ENCODE peak calls at places on chromosomes 3 and 15, in six cellular contexts. X is activated naive CD8-positive, alpha-beta T cell treated with anti-CD3 and anti-CD28 coated beads, Interleukin-2, amount 50 U/mL, for 24 hours; F is activated CD4-positive, alpha-beta T cell treated with anti-CD3 and anti-CD28 coated beads, Interleukin-2, amount 50 U/mL, for 24 hours; N is HS-27A; K is MCF 10A; S is AG04450. J is an unnamed sample.

GRCh38 chr3:144497452-144497851 is 525.8 kb downstream of the DIPK2A start:
- DNase-seq in X (no peak), F (no peak), N (no peak), K (no peak), S (no peak), J (no peak)

GRCh38 chr3:21919383-21919782 is 168.4 kb upstream of the ZNF385D start:
- DNase-seq in X (no peak), F (no peak), N (no peak), K (no peak), S (no peak), J (no peak)

GRCh38 chr3:171088496-171088895 is 62.0 kb upstream of the SLC2A2 start:
- DNase-seq in X (no peak), F (no peak), N (no peak), K (no peak), S (no peak), J (no peak)

GRCh38 chr3:179829391-179829790 is 176.6 kb downstream of the USP13 start:
- DNase-seq in X (no peak), F (no peak), N (no peak), K (no peak), S (no peak), J (no peak)

GRCh38 chr3:165545059-165545458 is 292.2 kb downstream of the BCHE start:
- DNase-seq in X (no peak), F (no peak), N (no peak), K (no peak), S (no peak), J (no peak)

GRCh38 chr15:82850731-82851130 is 41.3 kb downstream of the WHAMM start:
- DNase-seq in X (no peak), F (no peak), N (no peak), K (no peak), S (no peak), J (no peak)

GRCh38 chr15:69568621-69569020 is 116.0 kb downstream of the RPLP1 start:
- DNase-seq in X (no peak), F (no peak), N (peak; percentile 63), K (peak; percentile 79), S (peak; percentile 36), J (no peak)

GRCh38 chr3:119149484-119149883 is 3.5 kb downstream of the TEX55 start:
- DNase-seq in X (no peak), F (no peak), N (peak; percentile 31), K (peak; percentile 41), S (peak; percentile 45), J (no peak)

GRCh38 chr3:190972196-190972595 is 109.7 kb upstream of the GMNC start:
- DNase-seq in X (no peak), F (no peak), N (no peak), K (no peak), S (no peak), J (no peak)

GRCh38 chr15:51499379-51499976 is 123.1 kb downstream of the DMXL2 start:
- DNase-seq in X (no peak), F (no peak), N (no peak), K (peak; percentile 54), S (peak; percentile 15), J (no peak)

GRCh38 chr3:37852097-37852496 is 9.6 kb upstream of the CTDSPL start:
- DNase-seq in X (no peak), F (no peak), N (no peak), K (peak; percentile 58), S (no peak), J (no peak)

GRCh38 chr3:11509175-11510000 is 134.3 kb downstream of the VGLL4 start:
- DNase-seq in X (no peak), F (no peak), N (no peak), K (peak; percentile 53), S (peak; percentile 93), J (no peak)

GRCh38 chr3:46970391-46971091 is 6.0 kb downstream of the CCDC12 start:
- DNase-seq in X (no peak), F (no peak), N (no peak), K (no peak), S (no peak), J (no peak)